ENCODE peak calls at places on chromosomes 6 and 20, in seven cellular contexts. F is ovary; S is mammary epithelial cell; K is adrenal gland; J is left ventricle myocardium inferior; C is AG04450; G is CD8-positive, alpha-beta T cell. U is an unnamed sample.
A peak's percentile ranks its signal among the peaks of the same experiment; 100 is the strongest.

GRCh38 chr6:2086328-2087008 is 158.9 kb downstream of the GMDS start:
- DNase-seq in C (no peak), G (no peak), K (no peak), F (no peak), S (no peak), J (no peak), U (no peak)

GRCh38 chr6:138454976-138455706 is 44.2 kb downstream of the NHSL1 start:
- DNase-seq in C (no peak), F (no peak), G (peak; percentile 16), S (peak; percentile 80), K (no peak), J (no peak), U (peak; percentile 80)

GRCh38 chr20:58891686-58892125 is 39.2 kb downstream of the GNAS start:
- DNase-seq in C (no peak), J (peak; percentile 29), S (peak; percentile 24), K (no peak), G (no peak), F (peak; percentile 41), U (peak; percentile 29)

GRCh38 chr20:54598351-54598750 is 123.0 kb downstream of the DOK5 start:
- DNase-seq in F (no peak), C (no peak), K (no peak), S (no peak), J (no peak), G (no peak), U (no peak)

GRCh38 chr6:70312165-70312564 is 9.3 kb upstream of the COL9A1 start:
- DNase-seq in S (peak; percentile 98), K (no peak), C (peak; percentile 34), F (no peak), G (no peak), J (no peak), U (no peak)

GRCh38 chr20:36988494-36988966 is 37.0 kb upstream of the SAMHD1 start:
- DNase-seq in F (no peak), J (no peak), K (no peak), C (no peak), G (no peak), S (peak; percentile 31), U (no peak)

GRCh38 chr20:22575737-22576136 is 8.6 kb downstream of the FOXA2 start:
- DNase-seq in S (no peak), G (no peak), C (no peak), K (no peak), F (no peak), J (no peak), U (no peak)

GRCh38 chr6:49553353-49553752 is 2.9 kb downstream of the C6orf141 start:
- DNase-seq in J (no peak), G (no peak), S (peak; percentile 90), F (no peak), K (no peak), C (no peak), U (no peak)

GRCh38 chr6:139982652-139983051 is 608.2 kb upstream of the CITED2 start:
- DNase-seq in J (no peak), G (no peak), F (no peak), C (no peak), S (no peak), K (no peak), U (no peak)

GRCh38 chr20:7490288-7490687 is 450.0 kb downstream of the HAO1 start:
- DNase-seq in S (no peak), J (no peak), F (no peak), C (no peak), G (no peak), K (no peak), U (no peak)

GRCh38 chr6:157535354-157536217 is 154.6 kb downstream of the ZDHHC14 start:
- DNase-seq in K (no peak), G (no peak), F (no peak), S (peak; percentile 91), C (no peak), J (no peak), U (no peak)

GRCh38 chr6:156980948-156981347 is 203.8 kb downstream of the ARID1B start:
- DNase-seq in C (no peak), S (no peak), K (no peak), G (no peak), F (no peak), J (no peak), U (no peak)

GRCh38 chr6:57259064-57259463 is 37.0 kb upstream of the RAB23 start:
- DNase-seq in J (no peak), F (no peak), G (no peak), C (no peak), K (no peak), S (no peak), U (no peak)

GRCh38 chr20:58618694-58619540 is 32.2 kb upstream of the STX16 start:
- DNase-seq in G (no peak), J (no peak), F (no peak), K (no peak), S (peak; percentile 64), C (peak; percentile 59), U (no peak)

GRCh38 chr6:37014667-37015066 is 9.2 kb downstream of the FGD2 start:
- DNase-seq in J (no peak), F (no peak), S (no peak), C (no peak), K (no peak), G (no peak), U (no peak)

GRCh38 chr6:10847684-10848083 is 9.3 kb upstream of the MAK start:
- DNase-seq in F (no peak), S (no peak), K (no peak), J (no peak), C (no peak), G (no peak), U (no peak)

GRCh38 chr6:39043776-39044175 is 4.8 kb upstream of the GLP1R start:
- DNase-seq in F (no peak), S (no peak), G (no peak), K (no peak), J (no peak), C (no peak), U (no peak)

GRCh38 chr6:8821921-8822512 is 386.7 kb upstream of the SLC35B3 start:
- DNase-seq in K (no peak), C (no peak), F (no peak), J (no peak), S (peak; percentile 1), G (no peak), U (no peak)

GRCh38 chr6:21648475-21649050 is 55.0 kb downstream of the SOX4 start:
- DNase-seq in C (no peak), J (no peak), K (no peak), S (no peak), F (no peak), G (no peak), U (no peak)

GRCh38 chr20:43983904-43984361 is 69.3 kb downstream of the TOX2 start:
- DNase-seq in K (no peak), S (no peak), F (no peak), C (no peak), J (no peak), G (no peak), U (no peak)

GRCh38 chr20:58970146-58970545 is 10.9 kb upstream of the NELFCD start:
- DNase-seq in F (no peak), K (no peak), C (no peak), S (no peak), J (no peak), G (no peak), U (no peak)

GRCh38 chr20:62101078-62101477 is 21.2 kb upstream of the LSM14B start:
- DNase-seq in K (no peak), J (no peak), S (no peak), F (no peak), G (no peak), C (no peak), U (no peak)

GRCh38 chr20:62105592-62105991 is 16.7 kb upstream of the LSM14B start:
- DNase-seq in S (no peak), C (no peak), K (no peak), G (no peak), F (no peak), J (no peak), U (no peak)

GRCh38 chr20:62104234-62104789 is 18.0 kb upstream of the LSM14B start:
- DNase-seq in F (no peak), J (no peak), K (no peak), S (no peak), G (no peak), C (no peak), U (no peak)

GRCh38 chr20:62103508-62104233 is 18.6 kb upstream of the LSM14B start:
- DNase-seq in G (no peak), J (no peak), K (no peak), S (no peak), F (no peak), C (no peak), U (no peak)

DNA sequence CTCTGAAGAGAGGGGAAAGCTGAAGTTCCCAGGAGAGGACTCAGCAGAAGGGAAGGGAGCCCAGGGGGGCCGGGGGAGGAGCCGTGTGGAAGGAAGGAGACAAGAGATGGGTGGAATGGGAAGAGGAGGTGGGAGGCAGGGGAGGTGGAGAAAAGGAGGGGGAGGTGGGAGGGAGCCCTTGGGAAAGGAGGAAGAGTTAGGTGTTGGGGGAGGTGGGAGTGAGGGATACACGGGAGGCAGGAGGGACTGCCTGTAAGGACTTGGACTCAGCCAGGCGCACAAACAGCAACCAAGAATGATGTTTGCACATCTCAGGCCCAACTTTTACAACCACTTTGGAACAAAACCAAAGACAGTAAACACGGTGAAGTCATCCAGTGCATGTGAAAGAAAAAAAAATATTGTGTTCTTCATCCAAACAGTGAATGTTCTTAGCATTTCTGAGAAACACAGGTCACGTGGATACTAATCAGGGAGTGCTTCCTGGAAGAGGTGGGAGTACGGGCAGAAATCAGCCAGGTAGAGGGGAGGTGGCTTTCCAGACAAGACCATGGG is 17.4 kb upstream of the LSM14B start:
- DNase-seq in G (no peak), J (no peak), S (no peak), C (no peak), F (no peak), K (no peak), U (peak; percentile 47)
- H3K9me3 ChIP-seq in G (peaks cover 34% of the 10 kb centered on the region), J (peaks cover 66% of the 10 kb centered on the region), S (peaks cover 20% of the 10 kb centered on the region), C (peaks cover 80% of the 10 kb centered on the region), F (peaks cover 12% of the 10 kb centered on the region), K (peaks cover 20% of the 10 kb centered on the region), U (no peaks in the 10 kb centered on the region)

DNA sequence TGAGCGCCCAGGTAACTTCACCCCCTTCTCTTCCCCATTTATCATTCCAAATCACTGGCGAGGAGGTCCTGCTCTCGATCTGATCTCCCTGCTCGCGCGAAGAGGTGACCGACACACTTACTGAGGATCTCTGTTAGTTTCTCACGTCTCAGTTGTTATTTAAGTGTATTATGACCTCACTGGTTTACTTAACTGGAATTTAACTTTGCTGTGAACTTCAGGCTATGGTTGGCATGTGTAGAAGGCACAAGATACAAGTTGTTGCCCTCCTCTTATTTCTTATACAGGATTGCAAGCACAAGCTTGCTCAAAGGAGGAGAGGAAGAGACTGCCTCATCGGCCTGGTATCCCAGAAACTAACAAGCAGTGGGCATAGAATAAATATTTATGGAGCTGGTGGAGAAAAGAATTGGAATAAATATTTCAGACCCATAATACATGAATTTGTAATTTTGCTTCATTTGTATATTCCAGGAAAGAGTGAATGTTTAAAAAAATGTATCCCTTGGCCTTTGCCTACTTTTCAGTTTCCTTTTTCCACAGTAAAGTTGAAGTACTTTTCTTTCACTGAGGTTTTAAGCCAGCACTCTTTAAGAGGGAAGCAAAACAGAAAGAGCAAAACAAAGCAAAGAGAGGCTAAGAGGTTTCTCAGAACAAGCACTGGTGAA is 1.3 kb downstream of the RNF217 start:
- DNase-seq in C (peak; percentile 56), F (no peak), J (no peak), S (no peak), K (no peak), G (no peak), U (no peak)
- H3K27ac ChIP-seq in C (peak overlapping the region; percentile 97), F (peak overlapping the region; percentile 98), J (peak overlapping the region; percentile 93), S (peak overlapping the region; percentile 87), K (peak overlapping the region; percentile 92), G (no peak overlapping the region), U (peak overlapping the region; percentile 88)

GRCh38 chr6:13678255-13678983 is 33.2 kb downstream of the RANBP9 start:
- DNase-seq in J (no peak), C (no peak), G (no peak), F (no peak), K (no peak), S (no peak), U (no peak)
- H3K9me3 ChIP-seq in J (peaks cover 17% of the 10 kb centered on the region), C (peaks cover 4% of the 10 kb centered on the region), G (no peaks in the 10 kb centered on the region), F (no peaks in the 10 kb centered on the region), K (peaks cover 11% of the 10 kb centered on the region), S (no peaks in the 10 kb centered on the region), U (no peaks in the 10 kb centered on the region)

GRCh38 chr6:41443616-41444525 is 102.3 kb upstream of the FOXP4 start:
- DNase-seq in J (peak; percentile 52), S (no peak), F (peak; percentile 70), K (no peak), G (no peak), C (no peak), U (no peak)
- H3K27ac ChIP-seq in J (peak overlapping the region; percentile 76), S (no peak overlapping the region), F (peak overlapping the region; percentile 78), K (no peak overlapping the region), G (no peak overlapping the region), C (no peak overlapping the region), U (no peak overlapping the region)

U was measured in colonic mucosa.